ENCODE peak calls at places on chromosomes 11 and 22, in seven cellular contexts. V is thyroid gland; K is cardiac muscle cell; T is CD8-positive, alpha-beta T cell; A is right atrium auricular region; N is WERI-Rb-1; H is RWPE1. E is an unnamed sample.

GRCh38 chr11:35393093-35393492 is 26.3 kb downstream of the SLC1A2 start:
- DNase-seq in V (no peak), K (no peak), T (no peak), A (no peak), N (no peak), H (no peak), E (no peak)

GRCh38 chr11:6737872-6738466 is 33.8 kb downstream of the OR2AG2 start:
- DNase-seq in V (peak), K (peak), T (peak), A (no peak), N (peak), H (peak), E (no peak)

GRCh38 chr11:76656571-76657081 is 13.9 kb downstream of the LRRC32 start:
- DNase-seq in V (no peak), K (no peak), T (no peak), A (no peak), N (no peak), H (no peak), E (peak)

GRCh38 chr22:40401981-40402406 is 31.6 kb downstream of the SGSM3 start:
- DNase-seq in V (no peak), K (no peak), T (peak), A (no peak), N (no peak), H (no peak), E (no peak)

GRCh38 chr11:94546886-94547285 is 3.2 kb downstream of the FUT4 start:
- DNase-seq in V (no peak), K (peak), T (no peak), A (no peak), N (no peak), H (no peak), E (no peak)

GRCh38 chr22:30612789-30613188 is 5.8 kb downstream of the TCN2 start:
- DNase-seq in V (no peak), K (no peak), T (no peak), A (no peak), N (no peak), H (no peak), E (no peak)

GRCh38 chr22:22944268-22944985 is 56.8 kb downstream of the IGLL5 start:
- DNase-seq in V (no peak), K (no peak), T (no peak), A (peak), N (no peak), H (no peak), E (no peak)

GRCh38 chr11:34809191-34810106 is 106.7 kb downstream of the APIP start:
- DNase-seq in V (no peak), K (no peak), T (no peak), A (no peak), N (no peak), H (peak), E (no peak)

GRCh38 chr11:79262221-79262620 is 178.6 kb downstream of the TENM4 start:
- DNase-seq in V (no peak), K (no peak), T (no peak), A (no peak), N (no peak), H (no peak), E (no peak)

GRCh38 chr11:122785156-122785605 is 53.1 kb upstream of the CRTAM start:
- DNase-seq in V (no peak), K (no peak), T (no peak), A (no peak), N (peak), H (no peak), E (no peak)

GRCh38 chr11:17117262-17117661 is 39.8 kb upstream of the RPS13 start:
- DNase-seq in V (no peak), K (no peak), T (no peak), A (no peak), N (no peak), H (peak), E (no peak)

GRCh38 chr11:125337836-125338235 is 158.2 kb downstream of the FEZ1 start:
- DNase-seq in V (no peak), K (no peak), T (no peak), A (no peak), N (no peak), H (no peak), E (no peak)
- TF ChIP-seq CTCF in V (no peak), K (no peak), T (no peak), A (no peak), N (no peak), H (no peak), E (no peak)

GRCh38 chr22:33578752-33579151 is 341.5 kb downstream of the LARGE1 start:
- DNase-seq in V (no peak), K (no peak), T (no peak), A (no peak), N (no peak), H (no peak), E (no peak)
- H3K27ac ChIP-seq in V (no peak), K (no peak), T (no peak), A (no peak), N (no peak), H (no peak), E (no peak)

GRCh38 chr22:45757068-45757467 is 85.4 kb downstream of the ATXN10 start:
- DNase-seq in V (peak), K (peak), T (no peak), A (no peak), N (no peak), H (no peak), E (no peak)
- TF ChIP-seq CTCF in V (no peak), K (peak), T (no peak), A (peak), N (no peak), H (no peak), E (no peak)

GRCh38 chr11:85717360-85717927 is 31.4 kb upstream of the CCDC89 start:
- DNase-seq in V (no peak), K (no peak), T (no peak), A (no peak), N (no peak), H (no peak), E (no peak)
- H3K27ac ChIP-seq in V (no peak), K (no peak), T (no peak), A (peak), N (no peak), H (no peak), E (no peak)

DNA sequence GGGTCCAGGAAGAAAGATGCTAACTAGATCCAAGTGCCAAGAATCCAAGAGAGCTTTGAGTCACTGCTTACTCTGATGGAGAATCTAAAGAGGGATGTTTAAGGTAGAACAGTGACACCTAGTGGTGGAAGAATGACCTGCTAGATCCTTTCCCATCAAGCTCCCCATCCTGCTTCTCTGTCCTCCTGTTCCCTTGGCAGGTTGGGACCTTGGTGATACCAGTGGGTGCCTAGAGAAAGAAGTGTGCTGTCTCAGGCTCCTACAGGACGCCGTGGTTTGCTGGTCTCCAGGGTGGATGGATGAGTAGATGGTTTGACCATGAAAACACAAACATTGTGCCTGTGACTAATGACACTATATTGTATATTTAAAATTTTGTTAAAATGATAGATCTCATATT is 383.7 kb downstream of the TMEM135 start:
- DNase-seq in V (peak), K (peak), T (peak), A (no peak), N (peak), H (peak), E (no peak)
- TF ChIP-seq CTCF in V (peak), K (peak), T (peak), A (peak), N (peak), H (peak), E (peak)

GRCh38 chr11:1918436-1919315 is 827 bp upstream of the TNNT3 start:
- DNase-seq in V (no peak), K (no peak), T (no peak), A (no peak), N (no peak), H (no peak), E (no peak)
- H3K27ac ChIP-seq in V (no peak), K (no peak), T (no peak), A (peak), N (no peak), H (peak), E (no peak)